ENCODE peak calls at places on chromosomes 13 and 19, in ten cellular contexts. I is gastrocnemius medialis, W is left ventricle myocardium inferior, V is IMR-90, J is HCT116, H is Peyer's patch, F is body of pancreas, M is heart right ventricle, B is adrenal gland, Z is left lung. U is an unnamed sample. For H3K9me3, the result is how much of the 10 kb centered on the place peaks cover.

GRCh38 chr13:91313103-91313502 is 34.4 kb upstream of the MIR17HG start:
- DNase-seq in J (no peak), I (no peak), W (no peak), H (no peak), Z (no peak), F (no peak), B (no peak), V (peak), M (no peak), U (no peak)

GRCh38 chr19:12034196-12034595 is 1.3 kb downstream of the ZNF433 start:
- DNase-seq in W (no peak), F (peak), H (no peak), V (no peak), Z (no peak), B (no peak), J (no peak), I (no peak), M (no peak), U (no peak)

GRCh38 chr19:39133431-39134270 is 8.1 kb downstream of the PAK4 start:
- DNase-seq in B (peak), W (no peak), F (peak), M (no peak), Z (peak), H (no peak), I (no peak), J (no peak), V (no peak), U (no peak)

GRCh38 chr13:99421271-99421670 is 80.0 kb upstream of the TM9SF2 start:
- DNase-seq in W (no peak), M (no peak), V (no peak), J (no peak), F (no peak), Z (peak), I (no peak), H (peak), B (no peak), U (no peak)

GRCh38 chr13:84446972-84447700 is 564.9 kb upstream of the SLITRK1 start:
- DNase-seq in H (no peak), B (no peak), W (no peak), V (no peak), M (no peak), I (no peak), Z (no peak), J (no peak), F (no peak), U (no peak)

GRCh38 chr13:101530293-101530692 is 77.8 kb downstream of the ITGBL1 start:
- DNase-seq in M (no peak), B (no peak), W (no peak), V (peak), I (no peak), F (no peak), J (no peak), Z (no peak), H (no peak), U (no peak)

GRCh38 chr13:113874177-113874576 is 10.3 kb upstream of the GAS6 start:
- DNase-seq in I (no peak), B (no peak), W (no peak), H (no peak), V (no peak), M (no peak), F (no peak), J (no peak), Z (no peak), U (peak)

GRCh38 chr13:87498681-87499080 is 172.5 kb upstream of the SLITRK5 start:
- DNase-seq in B (peak), H (no peak), Z (no peak), I (no peak), W (no peak), M (no peak), V (peak), J (no peak), F (no peak), U (no peak)

GRCh38 chr13:27607125-27607524 is 13.2 kb downstream of the LNX2 start:
- DNase-seq in I (peak), M (no peak), J (peak), B (peak), F (no peak), V (peak), Z (no peak), W (no peak), H (peak), U (no peak)

GRCh38 chr13:97248243-97248642 is 26.1 kb downstream of the MBNL2 start:
- DNase-seq in F (no peak), W (no peak), B (no peak), Z (no peak), M (no peak), J (no peak), V (no peak), I (no peak), H (no peak), U (no peak)

DNA sequence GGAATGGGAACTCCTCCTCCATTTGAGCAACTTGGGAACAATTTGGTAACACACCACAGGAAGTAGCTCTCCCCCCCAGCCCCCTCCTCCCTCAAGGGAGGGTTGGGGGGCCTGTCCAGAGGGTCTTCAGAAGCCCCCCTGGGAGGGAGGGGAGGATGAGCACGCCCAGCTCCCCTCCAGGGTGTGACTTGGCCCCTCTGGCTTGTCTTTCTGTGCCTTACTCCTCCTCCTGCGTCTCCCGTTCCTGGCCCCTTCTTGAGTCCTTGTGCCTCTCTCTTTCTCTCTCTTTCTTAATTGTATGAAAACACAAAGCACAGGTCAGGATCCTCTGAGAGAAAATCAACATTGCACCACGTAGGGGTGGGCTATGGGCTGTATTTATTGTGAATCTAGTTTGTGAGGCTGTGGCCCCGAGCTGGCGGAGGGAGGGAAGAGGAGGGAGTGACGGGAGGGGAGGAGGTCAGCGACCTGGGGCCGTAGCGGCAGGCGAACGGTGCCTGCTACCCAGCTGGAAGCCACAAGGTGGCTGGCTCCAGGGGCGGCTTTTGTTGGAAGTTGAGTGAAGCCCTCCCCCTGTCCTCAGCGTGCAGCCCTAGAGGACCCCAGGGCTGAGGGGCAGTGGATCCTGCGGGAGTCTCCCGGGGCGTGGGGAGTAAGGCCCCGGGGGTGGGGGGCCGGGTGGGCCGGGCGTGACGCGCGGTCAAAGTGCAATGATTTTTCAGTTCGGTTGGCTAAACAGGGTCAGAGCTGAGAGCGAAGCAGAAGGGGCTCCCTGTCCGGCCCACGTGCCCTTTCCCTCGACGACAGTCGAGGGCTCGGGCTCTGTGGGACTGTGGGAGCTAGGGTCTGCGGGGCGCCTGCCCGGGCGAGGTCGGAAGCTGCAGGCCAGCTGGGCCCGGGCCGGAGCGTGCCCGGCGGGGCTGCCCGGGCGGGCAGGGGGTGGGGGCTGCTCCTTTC is 6.4 kb downstream of the LYL1 start:
- DNase-seq in V (no peak), Z (peak), B (no peak), J (no peak), F (no peak), W (no peak), M (peak), H (peak), I (no peak), U (no peak)
- H3K27ac ChIP-seq in V (no peak), Z (peak), B (no peak), J (no peak), F (peak), W (peak), M (peak), H (peak), I (peak), U (peak)

DNA sequence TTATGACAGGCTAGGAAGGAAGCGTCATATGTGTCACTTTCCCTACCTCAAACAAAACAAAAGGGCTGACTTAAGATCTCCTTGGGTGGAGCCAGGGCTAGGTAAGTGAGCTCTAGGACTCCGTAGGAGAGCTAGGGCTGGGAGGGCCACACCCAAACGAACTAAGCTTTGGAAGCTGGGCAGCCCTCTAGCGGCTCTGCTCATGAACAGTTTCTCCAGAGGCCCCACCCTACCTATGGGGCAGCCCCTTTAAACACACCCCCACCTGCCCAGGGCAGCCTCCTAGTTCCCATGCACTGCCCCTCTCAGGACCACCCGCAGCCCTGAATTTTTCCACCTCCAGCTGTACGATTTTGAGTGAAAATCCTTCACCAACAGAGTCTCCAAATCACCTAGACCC is 3.5 kb downstream of the PEG3 start:
- DNase-seq in I (no peak), J (no peak), W (no peak), B (peak), H (no peak), V (no peak), Z (peak), M (no peak), F (peak), U (no peak)
- H3K9me3 ChIP-seq in I (under half), J (under half), W (under half), B (under half), H (under half), V (half or more), Z (half or more), M (under half), F (under half), U (under half)

GRCh38 chr19:35783469-35784400 is 8.4 kb downstream of the ARHGAP33 start:
- DNase-seq in M (no peak), V (no peak), W (no peak), J (no peak), Z (peak), H (no peak), B (no peak), F (no peak), I (no peak), U (no peak)

GRCh38 chr19:35780717-35781116 is 5.4 kb downstream of the ARHGAP33 start:
- DNase-seq in J (no peak), Z (no peak), B (no peak), W (no peak), I (no peak), M (no peak), V (no peak), F (no peak), H (no peak), U (no peak)

GRCh38 chr19:35784401-35785086 is 9.2 kb downstream of the ARHGAP33 start:
- DNase-seq in I (no peak), F (no peak), B (no peak), W (no peak), H (no peak), Z (peak), V (no peak), J (no peak), M (no peak), U (no peak)

GRCh38 chr19:35781650-35782049 is 6.3 kb downstream of the ARHGAP33 start:
- DNase-seq in V (no peak), W (no peak), F (no peak), I (no peak), H (no peak), M (no peak), B (no peak), Z (no peak), J (no peak), U (no peak)

DNA sequence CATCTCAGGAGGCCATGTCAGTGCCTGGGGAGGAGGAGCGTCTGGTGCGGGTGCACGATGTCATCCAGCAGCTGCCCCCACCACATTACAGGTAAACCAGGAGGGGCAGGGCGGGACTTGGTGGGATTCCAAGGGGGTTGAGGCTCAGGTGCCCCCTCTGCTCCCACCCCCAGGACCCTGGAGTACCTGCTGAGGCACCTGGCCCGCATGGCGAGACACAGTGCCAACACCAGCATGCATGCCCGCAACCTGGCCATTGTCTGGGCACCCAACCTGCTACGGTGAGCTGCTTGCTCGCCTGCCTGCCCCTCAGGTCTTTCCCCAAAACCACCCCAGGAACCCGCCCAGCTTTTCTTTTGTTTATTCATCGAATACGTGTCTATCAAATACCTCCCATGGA is 7.2 kb downstream of the ARHGAP33 start:
- DNase-seq in B (no peak), Z (peak), W (no peak), M (no peak), F (no peak), H (no peak), I (no peak), J (no peak), V (no peak), U (no peak)
- H3K27ac ChIP-seq in B (no peak), Z (no peak), W (no peak), M (no peak), F (no peak), H (no peak), I (no peak), J (no peak), V (no peak), U (no peak)

GRCh38 chr13:45257638-45258338 is 56.9 kb upstream of the KCTD4 start:
- DNase-seq in B (no peak), W (no peak), M (no peak), F (no peak), V (peak), Z (no peak), H (no peak), J (no peak), I (no peak), U (no peak)

GRCh38 chr13:45249662-45250061 is 48.8 kb upstream of the KCTD4 start:
- DNase-seq in F (no peak), I (no peak), V (no peak), B (no peak), H (no peak), M (no peak), W (no peak), J (no peak), Z (no peak), U (no peak)

GRCh38 chr13:45256254-45256653 is 55.4 kb upstream of the KCTD4 start:
- DNase-seq in I (no peak), V (no peak), H (no peak), M (no peak), F (no peak), Z (no peak), J (no peak), W (no peak), B (no peak), U (no peak)

GRCh38 chr13:45258339-45258685 is 57.5 kb upstream of the KCTD4 start:
- DNase-seq in J (no peak), F (no peak), W (no peak), M (no peak), I (no peak), B (peak), Z (no peak), H (no peak), V (no peak), U (no peak)

GRCh38 chr13:45255253-45255987 is 54.6 kb upstream of the KCTD4 start:
- DNase-seq in M (no peak), W (no peak), B (no peak), H (no peak), Z (no peak), V (no peak), F (no peak), I (no peak), J (no peak), U (no peak)
- H3K9me3 ChIP-seq in M (under half), W (under half), B (under half), H (under half), Z (under half), V (under half), F (under half), I (under half), J (under half), U (under half)

DNA sequence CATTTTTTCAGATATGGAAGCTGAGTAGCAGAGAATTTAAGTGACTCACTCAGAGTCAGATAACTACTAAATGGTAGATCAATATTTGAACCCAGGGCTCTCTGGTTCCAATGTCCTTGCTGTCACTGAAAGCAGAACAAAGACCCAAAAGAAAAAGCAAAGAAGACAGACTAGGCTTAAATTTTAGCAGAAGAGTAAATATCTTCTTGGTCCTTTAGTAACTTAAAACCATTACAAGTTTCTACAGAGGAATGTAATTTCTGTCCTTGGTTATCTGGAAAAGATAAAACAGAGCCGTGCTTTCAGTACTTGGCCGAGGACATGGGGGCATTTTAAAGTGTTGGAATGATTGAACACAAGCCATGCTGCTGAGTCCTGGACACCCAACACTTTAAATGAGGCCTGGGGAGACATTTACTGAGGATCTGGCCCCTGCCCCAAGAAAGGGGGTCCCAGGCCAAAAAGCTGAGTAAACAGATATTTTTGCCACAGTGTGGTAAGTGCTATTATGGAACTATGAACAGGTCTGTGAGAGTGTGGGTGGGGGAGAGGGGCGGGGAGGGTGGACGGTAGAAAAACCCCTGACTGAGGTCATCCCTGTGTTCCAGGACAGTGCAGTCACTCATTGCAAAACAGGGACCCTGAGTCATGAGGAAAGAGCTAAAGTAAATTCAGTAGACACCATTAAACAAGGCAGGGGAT is 18.5 kb upstream of the KPNA3 start:
- DNase-seq in B (peak), V (peak), M (no peak), J (no peak), F (no peak), Z (no peak), I (no peak), H (no peak), W (no peak), U (peak)
- H3K27ac ChIP-seq in B (peak), V (peak), M (no peak), J (no peak), F (peak), Z (no peak), I (peak), H (no peak), W (peak), U (peak)

DNA sequence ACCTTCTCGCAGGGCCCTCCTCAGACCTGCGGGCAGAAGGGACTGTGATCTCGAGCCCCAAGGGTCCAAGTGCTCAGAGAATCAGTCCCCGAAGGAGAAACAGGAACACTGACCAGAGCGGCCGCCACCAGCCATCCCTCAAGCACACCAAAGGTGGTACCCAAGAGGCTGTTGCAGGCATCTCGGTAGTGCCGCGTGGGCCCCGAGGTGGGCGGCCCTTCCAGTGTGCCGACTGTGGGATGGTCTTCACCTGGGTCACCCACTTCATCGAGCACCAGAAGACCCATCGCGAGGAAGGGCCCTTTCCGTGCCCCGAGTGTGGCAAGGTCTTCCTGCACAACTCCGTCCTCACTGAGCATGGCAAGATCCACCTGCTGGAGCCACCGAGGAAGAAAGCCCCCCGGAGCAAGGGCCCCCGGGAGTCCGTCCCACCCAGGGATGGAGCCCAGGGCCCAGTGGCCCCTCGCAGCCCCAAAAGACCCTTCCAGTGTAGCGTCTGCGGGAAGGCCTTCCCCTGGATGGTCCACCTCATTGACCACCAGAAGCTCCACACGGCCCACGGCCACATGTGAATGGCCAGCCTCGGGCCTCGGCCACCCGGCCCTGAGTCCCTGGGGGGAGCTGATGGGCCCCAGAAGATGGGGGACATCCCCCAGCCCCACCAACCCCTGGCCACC is 5.5 kb upstream of the ZNF135 start:
- DNase-seq in M (no peak), Z (no peak), V (no peak), J (no peak), H (no peak), F (no peak), I (no peak), B (no peak), W (no peak), U (no peak)
- H3K9me3 ChIP-seq in M (under half), Z (half or more), V (half or more), J (under half), H (under half), F (under half), I (under half), B (under half), W (under half), U (under half)

GRCh38 chr13:106472621-106473020 is 62.8 kb downstream of the EFNB2 start:
- DNase-seq in W (no peak), Z (no peak), J (no peak), V (no peak), M (no peak), H (no peak), B (no peak), I (no peak), F (no peak), U (no peak)

GRCh38 chr13:106475852-106476251 is 59.6 kb downstream of the EFNB2 start:
- DNase-seq in W (no peak), V (no peak), Z (no peak), I (no peak), M (no peak), H (no peak), F (no peak), J (no peak), B (no peak), U (no peak)

GRCh38 chr13:106477303-106477702 is 58.2 kb downstream of the EFNB2 start:
- DNase-seq in I (no peak), J (no peak), W (no peak), F (no peak), M (no peak), Z (no peak), B (no peak), V (no peak), H (no peak), U (no peak)

GRCh38 chr13:106473174-106473573 is 62.3 kb downstream of the EFNB2 start:
- DNase-seq in M (peak), I (no peak), J (no peak), F (no peak), V (no peak), Z (no peak), B (no peak), W (peak), H (no peak), U (no peak)

DNA sequence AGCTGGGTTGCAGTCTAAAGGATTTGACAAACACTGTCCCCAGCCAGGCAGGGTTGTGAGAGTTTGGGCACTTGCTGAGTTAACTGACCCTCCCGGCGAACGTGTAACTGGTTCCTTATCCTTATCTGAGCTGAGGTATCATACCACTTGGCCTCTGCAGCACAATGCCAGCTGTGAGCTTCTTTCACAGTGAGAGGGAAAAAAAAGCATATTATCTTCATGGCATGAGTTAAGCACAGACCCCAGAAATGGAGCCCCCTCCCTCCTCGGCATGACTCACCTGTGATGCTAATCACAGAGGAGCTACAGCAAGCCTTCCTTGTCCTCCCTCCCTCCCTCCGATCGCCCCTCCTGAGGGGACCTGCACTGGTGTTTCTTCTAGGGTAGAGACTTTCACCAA is 60.6 kb downstream of the EFNB2 start:
- DNase-seq in J (no peak), W (no peak), M (no peak), Z (no peak), H (no peak), B (no peak), V (no peak), I (no peak), F (no peak), U (no peak)
- H3K27ac ChIP-seq in J (no peak), W (no peak), M (no peak), Z (no peak), H (no peak), B (no peak), V (no peak), I (no peak), F (no peak), U (no peak)